ENCODE peak calls at places on chromosomes 2 and 18, in nine cellular contexts. One of them, this sample, is unnamed.

GRCh38 chr2:184611221-184612085 is 13.1 kb downstream of the ZNF804A start:
- DNase-seq in AG04450: no peak
- DNase-seq in IMR-90: peak; percentile 48
- DNase-seq in fibroblast of villous mesenchyme: peak; percentile 25
- DNase-seq in heart left ventricle: no peak
- DNase-seq in right atrium auricular region: no peak
- DNase-seq in hepatocyte: peak; percentile 29
- DNase-seq in transverse colon: no peak
- DNase-seq in DND-41: no peak
- DNase-seq in this sample: peak; percentile 63

GRCh38 chr18:73235491-73235890 is 367.7 kb upstream of the NETO1 start:
- DNase-seq in right atrium auricular region: no peak
- DNase-seq in DND-41: no peak
- DNase-seq in fibroblast of villous mesenchyme: peak; percentile 58
- DNase-seq in heart left ventricle: no peak
- DNase-seq in AG04450: peak; percentile 86
- DNase-seq in transverse colon: no peak
- DNase-seq in IMR-90: peak; percentile 97
- DNase-seq in hepatocyte: peak; percentile 19
- DNase-seq in this sample: peak; percentile 36

GRCh38 chr18:49017813-49018552 is 67.2 kb upstream of the SMAD7 start:
- DNase-seq in AG04450: no peak
- DNase-seq in hepatocyte: peak; percentile 10
- DNase-seq in DND-41: no peak
- DNase-seq in right atrium auricular region: peak; percentile 18
- DNase-seq in fibroblast of villous mesenchyme: no peak
- DNase-seq in heart left ventricle: no peak
- DNase-seq in transverse colon: peak; percentile 6
- DNase-seq in IMR-90: no peak
- DNase-seq in this sample: no peak

GRCh38 chr18:42287047-42287446 is 332.0 kb downstream of the PIK3C3 start:
- DNase-seq in hepatocyte: no peak
- DNase-seq in fibroblast of villous mesenchyme: no peak
- DNase-seq in transverse colon: no peak
- DNase-seq in right atrium auricular region: no peak
- DNase-seq in DND-41: no peak
- DNase-seq in heart left ventricle: no peak
- DNase-seq in AG04450: no peak
- DNase-seq in IMR-90: no peak
- DNase-seq in this sample: no peak

GRCh38 chr18:57051586-57052044 is 95.3 kb upstream of the BOD1L2 start:
- DNase-seq in hepatocyte: peak; percentile 64
- DNase-seq in right atrium auricular region: no peak
- DNase-seq in fibroblast of villous mesenchyme: no peak
- DNase-seq in DND-41: no peak
- DNase-seq in transverse colon: peak; percentile 89
- DNase-seq in AG04450: no peak
- DNase-seq in IMR-90: no peak
- DNase-seq in heart left ventricle: no peak
- DNase-seq in this sample: no peak

GRCh38 chr2:12721571-12722444 is 5.1 kb downstream of the TRIB2 start:
- DNase-seq in IMR-90: peak; percentile 57
- DNase-seq in DND-41: no peak
- DNase-seq in fibroblast of villous mesenchyme: peak; percentile 32
- DNase-seq in heart left ventricle: no peak
- DNase-seq in transverse colon: no peak
- DNase-seq in right atrium auricular region: no peak
- DNase-seq in hepatocyte: no peak
- DNase-seq in AG04450: no peak
- DNase-seq in this sample: peak; percentile 83

GRCh38 chr2:204533629-204534370 is 11.5 kb upstream of the PARD3B start:
- DNase-seq in DND-41: no peak
- DNase-seq in AG04450: no peak
- DNase-seq in IMR-90: peak; percentile 69
- DNase-seq in right atrium auricular region: no peak
- DNase-seq in hepatocyte: no peak
- DNase-seq in transverse colon: no peak
- DNase-seq in fibroblast of villous mesenchyme: peak; percentile 25
- DNase-seq in heart left ventricle: no peak
- DNase-seq in this sample: no peak

GRCh38 chr2:149422337-149422990 is 92.1 kb downstream of the LYPD6 start:
- DNase-seq in fibroblast of villous mesenchyme: peak; percentile 61
- DNase-seq in heart left ventricle: no peak
- DNase-seq in AG04450: no peak
- DNase-seq in DND-41: no peak
- DNase-seq in right atrium auricular region: no peak
- DNase-seq in hepatocyte: peak; percentile 36
- DNase-seq in IMR-90: peak; percentile 27
- DNase-seq in transverse colon: no peak
- DNase-seq in this sample: peak; percentile 20

GRCh38 chr2:237254911-237255578 is 158.9 kb downstream of the COL6A3 start:
- DNase-seq in DND-41: no peak
- DNase-seq in IMR-90: peak; percentile 92
- DNase-seq in hepatocyte: no peak
- DNase-seq in heart left ventricle: no peak
- DNase-seq in transverse colon: no peak
- DNase-seq in right atrium auricular region: no peak
- DNase-seq in fibroblast of villous mesenchyme: peak; percentile 84
- DNase-seq in AG04450: no peak
- DNase-seq in this sample: peak; percentile 91

GRCh38 chr2:39464867-39465266 is 27.8 kb upstream of the MAP4K3 start:
- DNase-seq in heart left ventricle: no peak
- DNase-seq in transverse colon: no peak
- DNase-seq in DND-41: no peak
- DNase-seq in fibroblast of villous mesenchyme: no peak
- DNase-seq in right atrium auricular region: no peak
- DNase-seq in AG04450: no peak
- DNase-seq in IMR-90: no peak
- DNase-seq in hepatocyte: no peak
- DNase-seq in this sample: no peak

GRCh38 chr2:229003256-229003655 is 267.8 kb downstream of the PID1 start:
- DNase-seq in transverse colon: no peak
- DNase-seq in heart left ventricle: no peak
- DNase-seq in IMR-90: no peak
- DNase-seq in right atrium auricular region: no peak
- DNase-seq in DND-41: no peak
- DNase-seq in AG04450: no peak
- DNase-seq in hepatocyte: no peak
- DNase-seq in fibroblast of villous mesenchyme: no peak
- DNase-seq in this sample: peak; percentile 62

GRCh38 chr18:73023975-73024374 is 156.2 kb upstream of the NETO1 start:
- DNase-seq in right atrium auricular region: no peak
- DNase-seq in AG04450: no peak
- DNase-seq in transverse colon: no peak
- DNase-seq in DND-41: no peak
- DNase-seq in heart left ventricle: no peak
- DNase-seq in IMR-90: no peak
- DNase-seq in fibroblast of villous mesenchyme: no peak
- DNase-seq in hepatocyte: no peak
- DNase-seq in this sample: no peak

GRCh38 chr2:14806567-14807077 is 174.1 kb downstream of the LRATD1 start:
- DNase-seq in hepatocyte: no peak
- DNase-seq in IMR-90: no peak
- DNase-seq in DND-41: no peak
- DNase-seq in heart left ventricle: no peak
- DNase-seq in right atrium auricular region: no peak
- DNase-seq in transverse colon: no peak
- DNase-seq in AG04450: no peak
- DNase-seq in fibroblast of villous mesenchyme: no peak
- DNase-seq in this sample: no peak

GRCh38 chr2:216974321-216975302 is 114.7 kb upstream of the TNP1 start:
- DNase-seq in hepatocyte: no peak
- DNase-seq in DND-41: no peak
- DNase-seq in AG04450: no peak
- DNase-seq in IMR-90: no peak
- DNase-seq in transverse colon: no peak
- DNase-seq in heart left ventricle: no peak
- DNase-seq in right atrium auricular region: no peak
- DNase-seq in fibroblast of villous mesenchyme: no peak
- DNase-seq in this sample: no peak

GRCh38 chr18:61772293-61772848 is 120.4 kb downstream of the RNF152 start:
- DNase-seq in right atrium auricular region: no peak
- DNase-seq in DND-41: no peak
- DNase-seq in hepatocyte: no peak
- DNase-seq in fibroblast of villous mesenchyme: no peak
- DNase-seq in heart left ventricle: no peak
- DNase-seq in transverse colon: no peak
- DNase-seq in IMR-90: no peak
- DNase-seq in AG04450: no peak
- DNase-seq in this sample: no peak

GRCh38 chr2:117058366-117058765 is 756.1 kb upstream of the DDX18 start:
- DNase-seq in transverse colon: no peak
- DNase-seq in DND-41: no peak
- DNase-seq in AG04450: no peak
- DNase-seq in right atrium auricular region: no peak
- DNase-seq in IMR-90: no peak
- DNase-seq in fibroblast of villous mesenchyme: no peak
- DNase-seq in hepatocyte: no peak
- DNase-seq in heart left ventricle: no peak
- DNase-seq in this sample: no peak

GRCh38 chr2:40341198-40341597 is 110.7 kb downstream of the SLC8A1 start:
- DNase-seq in AG04450: no peak
- DNase-seq in DND-41: no peak
- DNase-seq in hepatocyte: no peak
- DNase-seq in IMR-90: peak; percentile 59
- DNase-seq in heart left ventricle: no peak
- DNase-seq in fibroblast of villous mesenchyme: no peak
- DNase-seq in transverse colon: no peak
- DNase-seq in right atrium auricular region: no peak
- DNase-seq in this sample: no peak

GRCh38 chr18:46167971-46168370 is 63.8 kb downstream of the HAUS1 start:
- DNase-seq in IMR-90: no peak
- DNase-seq in DND-41: no peak
- DNase-seq in transverse colon: peak; percentile 63
- DNase-seq in fibroblast of villous mesenchyme: no peak
- DNase-seq in right atrium auricular region: no peak
- DNase-seq in heart left ventricle: no peak
- DNase-seq in hepatocyte: no peak
- DNase-seq in AG04450: no peak
- DNase-seq in this sample: no peak

DNA sequence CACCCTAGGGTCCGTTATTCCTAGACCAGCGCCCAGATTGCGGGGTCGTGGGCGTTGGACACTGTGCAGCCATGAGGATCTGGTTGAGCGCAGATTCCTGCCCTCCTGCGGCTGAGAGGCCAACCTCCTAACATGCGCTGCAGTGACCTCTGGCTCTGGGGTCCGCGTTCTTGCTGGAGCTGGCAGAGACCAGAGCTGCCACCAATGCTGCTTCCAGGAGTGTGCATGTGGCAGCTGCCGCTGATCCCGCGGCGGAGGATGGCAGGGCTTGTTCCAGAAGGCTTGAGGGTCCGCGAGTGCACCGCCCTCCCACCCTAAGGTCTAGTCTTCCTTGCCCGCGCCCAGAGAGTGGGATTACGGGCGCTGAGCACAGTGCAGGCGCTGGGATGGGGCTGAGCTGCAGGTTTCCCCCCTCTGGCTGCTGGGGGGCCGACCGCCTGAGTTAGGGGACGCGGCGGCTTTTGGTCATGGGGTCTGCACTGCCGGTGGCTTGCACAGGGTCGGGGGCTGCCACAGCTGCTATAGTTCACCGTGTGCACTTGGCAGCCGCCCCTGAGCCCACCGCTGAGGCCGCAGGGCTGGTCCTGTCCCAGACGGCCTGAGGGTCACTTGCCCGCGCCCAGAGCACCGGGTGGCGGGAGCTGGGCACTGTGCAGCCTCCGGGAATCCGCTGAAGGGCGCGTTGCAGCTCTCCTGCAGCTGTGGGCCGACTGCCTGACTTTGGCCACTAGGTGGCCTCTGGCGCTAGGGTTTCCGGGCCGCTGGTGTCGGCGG is 145.9 kb downstream of the CCDC74A start:
- DNase-seq in hepatocyte: peak; percentile 83
- DNase-seq in fibroblast of villous mesenchyme: peak; percentile 50
- DNase-seq in IMR-90: peak; percentile 44
- DNase-seq in transverse colon: peak; percentile 84
- DNase-seq in AG04450: no peak
- DNase-seq in heart left ventricle: peak; percentile 90
- DNase-seq in right atrium auricular region: peak; percentile 79
- DNase-seq in DND-41: peak; percentile 13
- DNase-seq in this sample: peak; percentile 63
- H3K4me3 ChIP-seq in hepatocyte: no peak overlapping the region
- H3K4me3 ChIP-seq in fibroblast of villous mesenchyme: peak overlapping the region; percentile 34
- H3K4me3 ChIP-seq in IMR-90: no peak overlapping the region
- H3K4me3 ChIP-seq in transverse colon: no peak overlapping the region
- H3K4me3 ChIP-seq in AG04450: peak overlapping the region; percentile 50
- H3K4me3 ChIP-seq in heart left ventricle: peak overlapping the region; percentile 49
- H3K4me3 ChIP-seq in right atrium auricular region: peak overlapping the region; percentile 17
- H3K4me3 ChIP-seq in DND-41: no peak overlapping the region
- H3K4me3 ChIP-seq in this sample: peak overlapping the region; percentile 19

GRCh38 chr2:238714038-238714528 is 133.8 kb upstream of the TWIST2 start:
- DNase-seq in IMR-90: no peak
- DNase-seq in heart left ventricle: no peak
- DNase-seq in AG04450: no peak
- DNase-seq in right atrium auricular region: peak; percentile 46
- DNase-seq in DND-41: no peak
- DNase-seq in fibroblast of villous mesenchyme: peak; percentile 48
- DNase-seq in hepatocyte: no peak
- DNase-seq in transverse colon: no peak
- DNase-seq in this sample: no peak
- TF ChIP-seq CTCF in IMR-90: no peak
- TF ChIP-seq CTCF in heart left ventricle: no peak
- TF ChIP-seq CTCF in AG04450: no peak
- TF ChIP-seq CTCF in right atrium auricular region: no peak
- TF ChIP-seq CTCF in DND-41: no peak
- TF ChIP-seq CTCF in fibroblast of villous mesenchyme: no peak
- TF ChIP-seq CTCF in hepatocyte: no peak
- TF ChIP-seq CTCF in transverse colon: no peak
- TF ChIP-seq CTCF in this sample: no peak

DNA sequence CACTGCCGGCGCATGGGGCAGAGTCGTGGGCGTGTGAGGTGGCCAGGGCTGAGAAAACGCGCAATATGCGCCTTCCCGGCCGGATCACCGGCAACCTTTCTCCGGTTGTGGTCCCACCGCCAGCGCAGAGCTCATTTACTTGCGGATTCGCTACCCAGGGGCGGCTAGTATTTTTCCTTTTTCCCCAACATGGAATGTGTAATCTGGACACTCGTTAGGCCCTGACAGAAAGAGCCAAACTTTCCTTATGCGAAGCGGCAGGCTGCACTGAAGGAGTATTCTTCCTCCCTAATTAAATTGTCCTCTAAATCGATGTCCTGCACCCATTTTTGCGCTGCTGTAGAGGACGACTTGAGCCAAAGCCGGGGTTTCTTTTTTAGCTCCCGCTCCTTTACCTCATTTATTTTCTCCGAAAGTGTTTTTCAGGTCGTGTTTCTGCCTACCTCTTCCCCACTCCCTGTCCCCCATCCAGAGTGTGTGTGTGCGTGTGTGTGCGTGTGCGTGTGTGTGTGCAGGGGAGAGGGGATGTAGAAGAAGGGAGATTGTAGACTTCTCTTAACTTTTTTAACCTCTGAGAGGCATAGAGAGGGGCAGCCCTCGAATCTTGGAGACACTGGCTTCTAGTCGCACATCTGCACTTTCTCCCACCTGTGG is 2.7 kb downstream of the OTX1 start:
- DNase-seq in DND-41: no peak
- DNase-seq in right atrium auricular region: no peak
- DNase-seq in transverse colon: no peak
- DNase-seq in hepatocyte: no peak
- DNase-seq in IMR-90: no peak
- DNase-seq in fibroblast of villous mesenchyme: no peak
- DNase-seq in AG04450: no peak
- DNase-seq in heart left ventricle: no peak
- DNase-seq in this sample: no peak
- H3K4me3 ChIP-seq in DND-41: no peak overlapping the region
- H3K4me3 ChIP-seq in right atrium auricular region: no peak overlapping the region
- H3K4me3 ChIP-seq in transverse colon: no peak overlapping the region
- H3K4me3 ChIP-seq in hepatocyte: no peak overlapping the region
- H3K4me3 ChIP-seq in IMR-90: no peak overlapping the region
- H3K4me3 ChIP-seq in fibroblast of villous mesenchyme: no peak overlapping the region
- H3K4me3 ChIP-seq in AG04450: no peak overlapping the region
- H3K4me3 ChIP-seq in heart left ventricle: no peak overlapping the region
- H3K4me3 ChIP-seq in this sample: no peak overlapping the region

GRCh38 chr2:64228126-64228678 is 84.0 kb upstream of the PELI1 start:
- DNase-seq in hepatocyte: peak; percentile 90
- DNase-seq in right atrium auricular region: peak; percentile 88
- DNase-seq in transverse colon: peak; percentile 85
- DNase-seq in IMR-90: peak; percentile 53
- DNase-seq in DND-41: peak; percentile 74
- DNase-seq in heart left ventricle: peak; percentile 93
- DNase-seq in AG04450: peak; percentile 10
- DNase-seq in fibroblast of villous mesenchyme: peak; percentile 67
- DNase-seq in this sample: peak; percentile 65
- TF ChIP-seq CTCF in hepatocyte: no peak
- TF ChIP-seq CTCF in right atrium auricular region: no peak
- TF ChIP-seq CTCF in transverse colon: peak; percentile 7
- TF ChIP-seq CTCF in IMR-90: no peak
- TF ChIP-seq CTCF in DND-41: no peak
- TF ChIP-seq CTCF in heart left ventricle: no peak
- TF ChIP-seq CTCF in AG04450: peak; percentile 5
- TF ChIP-seq CTCF in fibroblast of villous mesenchyme: peak; percentile 8
- TF ChIP-seq CTCF in this sample: no peak

This sample was measured in fibroblast of pulmonary artery.